ENCODE peak calls at places on chromosomes 13 and 19, in four cellular contexts. K is upper lobe of right lung, Z is psoas muscle, P is astrocyte. J is an unnamed sample. For H3K4me1, the result is how much of the 10 kb centered on the place peaks cover.

GRCh38 chr13:114106526-114106925 is 25.9 kb downstream of the RASA3 start:
- DNase-seq in K (peak), P (no peak), Z (no peak), J (no peak)

GRCh38 chr19:7500811-7501450 is 12.1 kb upstream of the PEX11G start:
- DNase-seq in K (peak), P (peak), Z (peak), J (no peak)

GRCh38 chr13:112690242-112690943 is 555 bp downstream of the ATP11A start:
- DNase-seq in K (peak), Z (peak), P (peak), J (no peak)

GRCh38 chr19:7926727-7927604 is 1.0 kb upstream of the CTXN1 start:
- DNase-seq in P (no peak), Z (peak), K (no peak), J (no peak)

GRCh38 chr13:21399741-21400140 is 59.4 kb downstream of the ZDHHC20 start:
- DNase-seq in Z (no peak), K (no peak), P (peak), J (peak)

GRCh38 chr13:64277097-64277496 is 2861.4 kb upstream of the PCDH20 start:
- DNase-seq in K (no peak), P (no peak), Z (no peak), J (no peak)

GRCh38 chr19:32459199-32459865 is 53.8 kb downstream of the DPY19L3 start:
- DNase-seq in K (no peak), Z (no peak), P (no peak), J (no peak)

GRCh38 chr19:17172624-17173345 is 42.4 kb upstream of the USE1 start:
- DNase-seq in K (no peak), P (no peak), Z (no peak), J (no peak)

GRCh38 chr13:48275507-48275906 is 28.0 kb upstream of the RB1 start:
- DNase-seq in P (no peak), Z (no peak), K (no peak), J (no peak)

GRCh38 chr13:100196380-100196779 is 107.5 kb downstream of the PCCA start:
- DNase-seq in K (no peak), Z (no peak), P (no peak), J (no peak)

GRCh38 chr19:4390017-4390861 is 10.1 kb downstream of the SH3GL1 start:
- DNase-seq in Z (peak), K (no peak), P (no peak), J (no peak)

GRCh38 chr19:4389511-4390016 is 10.8 kb downstream of the SH3GL1 start:
- DNase-seq in P (no peak), K (no peak), Z (peak), J (no peak)

GRCh38 chr19:4391701-4392543 is 8.4 kb downstream of the SH3GL1 start:
- DNase-seq in K (no peak), P (peak), Z (peak), J (no peak)

GRCh38 chr19:4389064-4389375 is 11.3 kb downstream of the SH3GL1 start:
- DNase-seq in P (no peak), K (no peak), Z (no peak), J (no peak)

GRCh38 chr19:4390862-4391693 is 9.3 kb downstream of the SH3GL1 start:
- DNase-seq in P (no peak), K (no peak), Z (peak), J (no peak)
- H3K4me1 ChIP-seq in P (under half), K (half or more), Z (half or more), J (under half)

DNA sequence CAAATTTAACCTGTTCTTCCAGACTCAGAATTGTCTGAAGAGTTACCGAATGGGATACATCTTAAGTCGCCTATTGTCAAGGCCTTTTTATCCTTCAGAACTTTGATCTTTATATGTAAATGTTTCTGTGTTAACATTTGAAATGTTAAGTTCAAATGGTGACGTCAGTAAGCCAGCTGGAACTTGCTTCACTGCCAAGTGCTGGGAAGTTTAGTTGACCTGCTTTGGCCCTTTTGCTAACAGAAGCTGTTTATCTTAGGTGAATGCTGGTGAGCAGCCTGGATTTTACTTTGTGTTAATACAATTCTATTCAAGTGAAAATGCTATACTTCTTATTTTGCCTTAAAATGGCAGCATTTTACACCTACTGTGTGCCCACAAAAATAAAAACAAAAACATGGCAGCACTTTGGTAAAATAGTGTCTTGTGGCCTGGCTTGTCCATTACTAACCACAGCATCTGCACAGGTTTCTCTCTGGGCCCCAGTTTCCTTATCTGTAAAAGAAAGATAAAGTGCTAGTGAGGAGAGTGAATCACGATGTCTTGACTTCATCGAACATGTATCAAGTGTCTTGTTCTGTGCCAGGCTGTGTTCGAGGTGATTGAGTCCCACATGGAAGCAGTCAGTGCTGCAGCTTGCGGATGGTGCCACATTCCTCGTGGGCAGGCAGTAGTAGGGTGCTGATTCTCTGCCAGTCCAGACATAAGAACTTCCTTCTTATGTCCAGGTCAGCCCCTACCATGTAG is 2.2 kb downstream of the NAXD start:
- DNase-seq in K (no peak), Z (no peak), P (peak), J (peak)
- H3K27ac ChIP-seq in K (no peak), Z (peak), P (peak), J (peak)

GRCh38 chr19:56537442-56537841 is 1.3 kb upstream of the ZFP28 start:
- DNase-seq in Z (no peak), P (no peak), K (no peak), J (no peak)

GRCh38 chr19:56538254-56538760 is 441 bp upstream of the ZFP28 start:
- DNase-seq in K (peak), P (peak), Z (peak), J (peak)

GRCh38 chr19:56543776-56544175 is 5.0 kb downstream of the ZFP28 start:
- DNase-seq in Z (no peak), P (no peak), K (no peak), J (no peak)

DNA sequence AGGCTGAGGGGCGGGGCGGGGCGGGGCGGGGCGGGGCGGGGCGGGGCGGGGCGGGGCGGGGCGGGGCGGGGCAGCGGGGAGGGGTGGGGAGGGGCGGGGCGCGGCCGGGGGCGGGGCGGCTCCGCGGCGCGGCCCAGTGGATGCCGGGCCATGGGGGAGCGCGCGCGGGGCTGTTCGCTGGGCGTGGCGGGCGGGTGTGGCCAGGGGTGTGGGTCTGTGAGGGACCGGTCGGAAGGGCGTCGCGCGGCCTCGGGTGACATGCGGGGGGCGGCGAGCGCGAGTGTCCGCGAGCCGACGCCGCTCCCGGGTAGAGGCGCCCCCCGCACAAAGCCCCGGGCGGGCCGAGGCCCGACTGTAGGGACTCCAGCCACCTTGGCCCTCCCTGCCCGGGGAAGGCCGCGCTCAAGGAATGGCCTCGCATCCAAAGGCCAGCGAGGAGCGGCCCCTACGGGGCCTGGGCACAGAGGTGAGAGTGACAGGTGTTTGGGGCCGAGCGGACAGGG is at the start of gene ZFP28:
- DNase-seq in Z (peak), K (peak), P (no peak), J (peak)
- H3K4me3 ChIP-seq in Z (peak), K (peak), P (peak), J (peak)

GRCh38 chr19:40799558-40800338 is 757 bp downstream of the EGLN2 start:
- DNase-seq in P (no peak), K (peak), Z (peak), J (no peak)

GRCh38 chr19:40800339-40800996 is 1.5 kb downstream of the EGLN2 start:
- DNase-seq in Z (no peak), P (no peak), K (peak), J (no peak)

GRCh38 chr19:40797963-40798222 is 1.1 kb upstream of the EGLN2 start:
- DNase-seq in Z (no peak), K (no peak), P (no peak), J (no peak)

GRCh38 chr19:40798223-40798996 is 581 bp upstream of the EGLN2 start:
- DNase-seq in P (peak), K (peak), Z (peak), J (peak)

GRCh38 chr19:40798997-40799557 is at the start of gene EGLN2:
- DNase-seq in P (no peak), K (no peak), Z (no peak), J (no peak)
- H3K4me1 ChIP-seq in P (under half), K (under half), Z (under half), J (under half)

GRCh38 chr19:4969772-4970531 is 1.0 kb downstream of the KDM4B start:
- DNase-seq in K (no peak), P (no peak), Z (no peak), J (no peak)

GRCh38 chr19:4969292-4969771 is 419 bp downstream of the KDM4B start:
- DNase-seq in K (no peak), P (no peak), Z (no peak), J (no peak)

GRCh38 chr19:4966591-4966990 is 2.3 kb upstream of the KDM4B start:
- DNase-seq in P (no peak), Z (no peak), K (no peak), J (no peak)

GRCh38 chr19:4968462-4969291 is at the start of gene KDM4B:
- DNase-seq in P (peak), Z (peak), K (peak), J (peak)

DNA sequence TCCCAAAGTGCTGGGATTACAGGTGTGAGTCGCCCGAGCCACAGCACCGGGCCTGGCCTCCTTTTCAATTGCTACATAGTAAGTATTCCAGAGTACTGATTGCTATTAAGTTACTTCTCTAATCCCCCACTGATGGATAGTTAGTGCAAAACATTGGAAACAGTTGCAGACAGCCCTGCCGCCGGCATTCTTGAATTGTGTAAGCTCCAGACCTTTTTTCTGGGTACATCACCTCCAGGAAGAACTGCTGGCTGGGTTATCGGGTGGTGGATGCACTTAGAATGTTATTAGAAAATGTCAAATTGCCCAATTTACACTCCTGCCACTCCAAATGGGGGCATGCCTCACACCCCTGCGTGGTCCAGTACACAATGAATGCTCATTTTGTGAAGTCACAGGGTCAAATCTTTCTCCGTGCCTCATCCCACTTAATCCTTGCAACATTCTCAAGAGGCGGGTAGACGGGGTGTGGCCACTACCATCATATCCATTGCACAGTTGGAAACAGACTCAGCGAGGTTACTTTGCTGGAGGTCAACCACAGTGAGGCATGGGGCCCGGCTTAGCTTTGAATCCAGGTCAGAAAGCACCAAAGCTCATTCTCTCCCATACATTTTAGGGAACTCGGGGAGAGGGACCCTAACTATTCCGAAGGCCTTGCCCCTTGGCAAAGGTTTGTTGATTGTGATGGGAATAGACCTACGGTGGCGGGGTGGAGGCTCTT is 1.0 kb upstream of the KDM4B start:
- DNase-seq in P (no peak), K (no peak), Z (no peak), J (no peak)
- H3K27ac ChIP-seq in P (peak), K (no peak), Z (peak), J (no peak)

GRCh38 chr19:749811-750210 is 1.1 kb upstream of the MISP start:
- DNase-seq in K (no peak), P (no peak), Z (no peak), J (no peak)

GRCh38 chr19:746956-747355 is 4.0 kb upstream of the MISP start:
- DNase-seq in Z (no peak), P (no peak), K (no peak), J (no peak)

GRCh38 chr19:746208-746819 is 4.6 kb upstream of the MISP start:
- DNase-seq in K (no peak), P (no peak), Z (no peak), J (no peak)

GRCh38 chr19:747432-748273 is 3.3 kb upstream of the MISP start:
- DNase-seq in K (no peak), P (no peak), Z (no peak), J (no peak)

DNA sequence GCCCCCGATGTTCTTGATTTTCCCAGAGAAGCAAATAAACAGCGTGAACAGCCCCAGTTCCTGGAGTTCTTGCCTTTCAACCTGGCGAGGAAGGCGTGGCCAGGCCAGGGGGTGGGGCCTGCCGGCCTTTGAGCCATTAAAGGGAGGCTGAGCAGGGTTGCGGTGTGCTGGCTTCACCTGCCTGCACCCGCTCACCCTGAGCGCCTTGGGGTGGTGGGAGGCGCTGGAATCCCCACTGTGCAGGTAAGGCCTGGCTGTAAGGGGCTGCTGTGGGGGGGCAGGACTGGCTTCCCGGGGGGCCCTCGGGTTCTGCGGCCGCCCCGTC is 2.7 kb upstream of the MISP start:
- DNase-seq in Z (no peak), K (no peak), P (no peak), J (no peak)
- H3K4me3 ChIP-seq in Z (no peak), K (no peak), P (no peak), J (no peak)

GRCh38 chr19:936175-936546 is 10.3 kb downstream of the ARID3A start:
- DNase-seq in K (no peak), P (no peak), Z (no peak), J (no peak)
- H3K4me1 ChIP-seq in K (under half), P (under half), Z (under half), J (under half)

GRCh38 chr13:110244926-110245325 is 62.0 kb downstream of the COL4A1 start:
- DNase-seq in K (no peak), P (no peak), Z (no peak), J (no peak)
- H3K27ac ChIP-seq in K (no peak), P (no peak), Z (peak), J (no peak)

GRCh38 chr19:33737704-33738103 is 59.0 kb upstream of the KCTD15 start:
- DNase-seq in K (no peak), P (no peak), Z (no peak), J (no peak)
- H3K4me3 ChIP-seq in K (no peak), P (no peak), Z (no peak), J (no peak)